ENCODE peak calls at places on chromosome 2, in ten cellular contexts. One of them, this sample, is unnamed.

GRCh38 chr2:113985554-113986397 is 95.9 kb downstream of the ACTR3 start:
- DNase-seq in IMR-90: no peak
- DNase-seq in NB4: no peak
- DNase-seq in amniotic stem cell: no peak
- DNase-seq in T follicular helper cell: no peak
- DNase-seq in central memory CD4-positive, alpha-beta T cell: no peak
- DNase-seq in GM06990: no peak
- DNase-seq in HTR-8/SVneo: no peak
- DNase-seq in mesenchymal stem cell: no peak
- DNase-seq in heart left ventricle: no peak
- DNase-seq in this sample: no peak

GRCh38 chr2:147572622-147573021 is 272.2 kb upstream of the ACVR2A start:
- DNase-seq in IMR-90: no peak
- DNase-seq in NB4: peak; percentile 14
- DNase-seq in amniotic stem cell: no peak
- DNase-seq in T follicular helper cell: no peak
- DNase-seq in central memory CD4-positive, alpha-beta T cell: no peak
- DNase-seq in GM06990: no peak
- DNase-seq in HTR-8/SVneo: no peak
- DNase-seq in mesenchymal stem cell: no peak
- DNase-seq in heart left ventricle: no peak
- DNase-seq in this sample: no peak

GRCh38 chr2:152925540-152926448 is 207.4 kb downstream of the ARL6IP6 start:
- DNase-seq in IMR-90: no peak
- DNase-seq in NB4: peak; percentile 78
- DNase-seq in amniotic stem cell: no peak
- DNase-seq in T follicular helper cell: no peak
- DNase-seq in central memory CD4-positive, alpha-beta T cell: no peak
- DNase-seq in GM06990: peak; percentile 6
- DNase-seq in HTR-8/SVneo: peak; percentile 24
- DNase-seq in mesenchymal stem cell: peak; percentile 48
- DNase-seq in heart left ventricle: no peak
- DNase-seq in this sample: peak; percentile 38

GRCh38 chr2:120939595-120940318 is 204.1 kb downstream of the GLI2 start:
- DNase-seq in IMR-90: peak; percentile 95
- DNase-seq in NB4: peak; percentile 46
- DNase-seq in amniotic stem cell: peak; percentile 78
- DNase-seq in T follicular helper cell: no peak
- DNase-seq in central memory CD4-positive, alpha-beta T cell: no peak
- DNase-seq in GM06990: no peak
- DNase-seq in HTR-8/SVneo: no peak
- DNase-seq in mesenchymal stem cell: peak; percentile 94
- DNase-seq in heart left ventricle: no peak
- DNase-seq in this sample: no peak

GRCh38 chr2:131085646-131086045 is 7.6 kb downstream of the FAM168B start:
- DNase-seq in IMR-90: peak; percentile 16
- DNase-seq in NB4: no peak
- DNase-seq in amniotic stem cell: no peak
- DNase-seq in T follicular helper cell: no peak
- DNase-seq in central memory CD4-positive, alpha-beta T cell: no peak
- DNase-seq in GM06990: no peak
- DNase-seq in HTR-8/SVneo: no peak
- DNase-seq in mesenchymal stem cell: peak; percentile 36
- DNase-seq in heart left ventricle: no peak
- DNase-seq in this sample: no peak

GRCh38 chr2:3460161-3460560 is 59.2 kb downstream of the ADI1 start:
- DNase-seq in IMR-90: no peak
- DNase-seq in NB4: no peak
- DNase-seq in amniotic stem cell: no peak
- DNase-seq in T follicular helper cell: no peak
- DNase-seq in central memory CD4-positive, alpha-beta T cell: no peak
- DNase-seq in GM06990: no peak
- DNase-seq in HTR-8/SVneo: no peak
- DNase-seq in mesenchymal stem cell: no peak
- DNase-seq in heart left ventricle: peak; percentile 69
- DNase-seq in this sample: no peak

GRCh38 chr2:232527905-232528470 is 2.0 kb downstream of the CHRND start:
- DNase-seq in IMR-90: no peak
- DNase-seq in NB4: no peak
- DNase-seq in amniotic stem cell: no peak
- DNase-seq in T follicular helper cell: no peak
- DNase-seq in central memory CD4-positive, alpha-beta T cell: no peak
- DNase-seq in GM06990: no peak
- DNase-seq in HTR-8/SVneo: no peak
- DNase-seq in mesenchymal stem cell: no peak
- DNase-seq in heart left ventricle: peak; percentile 10
- DNase-seq in this sample: no peak

GRCh38 chr2:44944952-44945612 is 3.6 kb downstream of the SIX3 start:
- DNase-seq in IMR-90: no peak
- DNase-seq in NB4: no peak
- DNase-seq in amniotic stem cell: no peak
- DNase-seq in T follicular helper cell: no peak
- DNase-seq in central memory CD4-positive, alpha-beta T cell: no peak
- DNase-seq in GM06990: no peak
- DNase-seq in HTR-8/SVneo: no peak
- DNase-seq in mesenchymal stem cell: no peak
- DNase-seq in heart left ventricle: no peak
- DNase-seq in this sample: no peak

GRCh38 chr2:106581755-106582430 is 94.7 kb downstream of the CD8B2 start:
- DNase-seq in IMR-90: peak; percentile 49
- DNase-seq in NB4: peak; percentile 55
- DNase-seq in amniotic stem cell: no peak
- DNase-seq in T follicular helper cell: peak; percentile 10
- DNase-seq in central memory CD4-positive, alpha-beta T cell: peak; percentile 15
- DNase-seq in GM06990: peak; percentile 16
- DNase-seq in HTR-8/SVneo: peak; percentile 65
- DNase-seq in mesenchymal stem cell: peak; percentile 69
- DNase-seq in heart left ventricle: peak; percentile 58
- DNase-seq in this sample: peak; percentile 42

This sample was measured in dermis microvascular lymphatic vessel endothelial cell.